ENCODE peak calls at places on chromosome 21, in eight cellular contexts. V, E, X, U, O, D, P and A are unnamed samples.

GRCh38 chr21:41895643-41896493 is 16.7 kb upstream of the PRDM15 start:
- DNase-seq in U (no peak), E (no peak), D (no peak), P (no peak), V (no peak), X (peak), O (peak), A (no peak)

GRCh38 chr21:23578027-23578426 is 2029.3 kb downstream of the MRPL39 start:
- DNase-seq in D (no peak), E (no peak), X (no peak), U (no peak), P (no peak), V (no peak), O (no peak), A (no peak)

GRCh38 chr21:37368536-37369279 is 2.1 kb downstream of the DYRK1A start:
- DNase-seq in P (no peak), O (no peak), V (peak), D (no peak), X (no peak), E (peak), U (no peak), A (no peak)

GRCh38 chr21:9737871-9738520 is 783.4 kb upstream of the TPTE start:
- DNase-seq in E (no peak), X (no peak), O (no peak), U (no peak), V (no peak), D (no peak), P (no peak), A (no peak)

GRCh38 chr21:17466166-17466565 is 46.7 kb upstream of the CXADR start:
- DNase-seq in U (no peak), P (no peak), E (peak), D (peak), X (peak), O (no peak), V (peak), A (peak)

GRCh38 chr21:29264721-29265120 is 34.0 kb upstream of the BACH1 start:
- DNase-seq in X (no peak), V (no peak), O (no peak), P (no peak), D (no peak), U (no peak), E (no peak), A (no peak)

GRCh38 chr21:15007716-15008296 is 57.0 kb downstream of the NRIP1 start:
- DNase-seq in E (no peak), V (no peak), U (no peak), X (no peak), P (no peak), O (no peak), D (no peak), A (no peak)

GRCh38 chr21:17495680-17496079 is 17.2 kb upstream of the CXADR start:
- DNase-seq in X (peak), O (no peak), P (no peak), U (no peak), V (no peak), E (peak), D (no peak), A (no peak)